ENCODE peak calls at places on chromosomes 3 and 15, in ten cellular contexts. D is naive thymus-derived CD4-positive, alpha-beta T cell; U is BJ; I is esophagus squamous epithelium; B is cardiac muscle cell; R is CD8-positive, alpha-beta memory T cell; N is bronchial epithelial cell; S is uterus; O is CD8-positive, alpha-beta T cell; Y is hepatocyte. J is an unnamed sample. For H3K36me3 and H3K27me3, the result is how much of the 10 kb centered on the place peaks cover.

GRCh38 chr3:5053021-5053831 is 68.9 kb upstream of the ARL8B start:
- DNase-seq in O (no peak), I (no peak), S (peak), D (no peak), U (peak), B (peak), N (peak), Y (peak), R (no peak), J (no peak)

GRCh38 chr3:126548556-126549466 is 9.9 kb downstream of the C3orf22 start:
- DNase-seq in I (no peak), O (no peak), N (no peak), D (no peak), Y (no peak), B (no peak), R (no peak), S (no peak), U (no peak), J (peak)

GRCh38 chr3:86958534-86958933 is 32.4 kb downstream of the VGLL3 start:
- DNase-seq in B (peak), Y (no peak), U (peak), N (no peak), S (no peak), D (no peak), R (no peak), O (no peak), I (no peak), J (peak)

GRCh38 chr15:82677720-82678323 is 30.7 kb upstream of the CPEB1 start:
- DNase-seq in S (no peak), U (no peak), B (no peak), N (no peak), D (no peak), O (no peak), R (no peak), I (no peak), Y (no peak), J (no peak)

GRCh38 chr3:146469206-146470017 is at the start of gene PLSCR2:
- DNase-seq in U (no peak), N (peak), Y (peak), O (peak), S (peak), D (peak), B (peak), R (peak), I (peak), J (peak)

GRCh38 chr15:72312605-72313447 is 7.1 kb downstream of the CELF6 start:
- DNase-seq in I (no peak), B (peak), Y (peak), O (peak), U (peak), N (peak), R (peak), D (peak), S (peak), J (peak)

GRCh38 chr15:78551902-78552301 is 11.7 kb downstream of the PSMA4 start:
- DNase-seq in O (no peak), B (no peak), I (no peak), R (no peak), Y (no peak), U (no peak), D (no peak), N (no peak), S (no peak), J (no peak)

GRCh38 chr15:99438691-99439523 is 126.9 kb upstream of the MEF2A start:
- DNase-seq in I (no peak), D (peak), N (no peak), R (no peak), B (no peak), O (no peak), Y (no peak), S (no peak), U (no peak), J (peak)

GRCh38 chr15:25766421-25766820 is 96.7 kb downstream of the ATP10A start:
- DNase-seq in I (no peak), B (no peak), S (no peak), O (no peak), U (no peak), Y (no peak), N (no peak), R (no peak), D (no peak), J (no peak)

GRCh38 chr3:183375337-183375736 is 53.1 kb downstream of the MCF2L2 start:
- DNase-seq in D (no peak), R (no peak), N (no peak), I (no peak), U (no peak), Y (no peak), O (no peak), B (peak), S (no peak), J (no peak)

GRCh38 chr3:7282988-7283387 is 422.1 kb downstream of the GRM7 start:
- DNase-seq in B (peak), I (no peak), Y (no peak), D (no peak), N (no peak), O (no peak), S (no peak), U (no peak), R (no peak), J (no peak)

GRCh38 chr3:52059781-52060180 is 3.4 kb upstream of the DUSP7 start:
- DNase-seq in U (no peak), B (no peak), S (no peak), N (peak), Y (no peak), R (no peak), I (no peak), O (no peak), D (no peak), J (no peak)

GRCh38 chr15:61910839-61911369 is 149.3 kb downstream of the VPS13C start:
- DNase-seq in I (no peak), Y (no peak), B (no peak), R (no peak), U (no peak), O (no peak), D (no peak), S (no peak), N (no peak), J (no peak)

GRCh38 chr3:66480666-66481065 is 20.2 kb downstream of the LRIG1 start:
- DNase-seq in U (peak), S (no peak), Y (no peak), I (no peak), N (no peak), O (no peak), D (peak), B (peak), R (no peak), J (no peak)

GRCh38 chr3:64932666-64933342 is 245.0 kb upstream of the ADAMTS9 start:
- DNase-seq in Y (peak), I (no peak), B (no peak), N (peak), O (no peak), R (no peak), D (no peak), U (no peak), S (no peak), J (no peak)

GRCh38 chr3:153166206-153166605 is 4.2 kb downstream of the RAP2B start:
- DNase-seq in R (no peak), U (no peak), I (no peak), S (no peak), Y (no peak), D (no peak), B (peak), O (no peak), N (peak), J (no peak)
- H3K4me3 ChIP-seq in R (peak), U (peak), I (peak), S (no peak), Y (peak), D (peak), B (no peak), O (peak), N (peak), J (no peak)

GRCh38 chr3:101333883-101334282 is 13.5 kb upstream of the IMPG2 start:
- DNase-seq in O (no peak), U (no peak), N (no peak), I (no peak), S (no peak), R (no peak), Y (no peak), B (no peak), D (no peak), J (no peak)
- H3K36me3 ChIP-seq in O (under half), U (under half), N (under half), I (under half), S (under half), R (under half), Y (under half), B (under half), D (under half), J (under half)

GRCh38 chr3:185153861-185154629 is 1.2 kb upstream of the C3orf70 start:
- DNase-seq in B (no peak), D (no peak), N (no peak), S (no peak), R (no peak), I (no peak), Y (no peak), O (no peak), U (no peak), J (peak)

GRCh38 chr3:185151959-185152432 is 864 bp downstream of the C3orf70 start:
- DNase-seq in S (peak), I (no peak), U (no peak), N (no peak), O (no peak), R (no peak), Y (no peak), B (peak), D (no peak), J (no peak)

GRCh38 chr3:185152433-185153169 is at the start of gene C3orf70:
- DNase-seq in Y (peak), O (no peak), N (peak), I (no peak), S (peak), B (peak), D (peak), U (peak), R (no peak), J (peak)

GRCh38 chr3:185151101-185151958 is 1.5 kb downstream of the C3orf70 start:
- DNase-seq in N (peak), R (no peak), U (no peak), Y (no peak), O (no peak), B (peak), D (no peak), S (no peak), I (no peak), J (no peak)

DNA sequence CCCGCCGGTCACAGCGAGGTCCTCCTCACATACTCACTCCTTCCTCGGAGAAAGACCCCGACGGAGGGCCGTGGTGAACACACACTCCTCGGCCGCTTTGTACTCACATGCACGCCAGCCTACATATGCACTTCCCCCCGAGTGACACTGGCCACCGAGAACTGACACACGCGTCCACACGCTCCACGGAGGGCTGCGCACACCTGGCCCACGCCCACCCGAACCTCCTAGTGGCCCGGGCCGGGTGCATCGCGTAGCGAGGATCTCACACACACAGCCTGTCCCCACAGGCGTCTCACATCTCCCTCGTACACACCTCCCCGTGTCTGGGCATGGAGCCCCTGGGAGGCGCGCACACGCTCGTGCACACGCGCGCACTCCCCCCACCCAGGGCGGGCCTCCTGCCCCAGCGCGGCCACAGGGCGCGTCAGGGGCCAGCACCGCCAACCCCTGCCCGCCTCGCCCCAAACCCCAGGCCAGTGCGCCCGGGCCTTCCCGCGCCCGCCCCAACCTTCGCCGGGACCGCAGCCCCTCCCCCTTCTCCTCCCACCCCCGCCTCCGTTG is 392 bp upstream of the C3orf70 start:
- DNase-seq in S (no peak), N (no peak), O (no peak), Y (peak), I (no peak), R (no peak), D (no peak), B (no peak), U (no peak), J (peak)
- H3K27me3 ChIP-seq in S (under half), N (under half), O (under half), Y (under half), I (half or more), R (under half), D (under half), B (half or more), U (under half), J (under half)

GRCh38 chr15:92812271-92812670 is 87.9 kb upstream of the CHD2 start:
- DNase-seq in R (no peak), Y (no peak), I (no peak), B (no peak), N (no peak), O (no peak), U (no peak), S (peak), D (no peak), J (no peak)

GRCh38 chr15:92811514-92811913 is 88.6 kb upstream of the CHD2 start:
- DNase-seq in R (no peak), U (no peak), B (no peak), Y (peak), D (no peak), I (no peak), S (peak), N (peak), O (no peak), J (no peak)

GRCh38 chr15:92809064-92809879 is 90.9 kb upstream of the CHD2 start:
- DNase-seq in S (peak), Y (peak), O (peak), R (peak), B (peak), U (peak), D (peak), N (peak), I (peak), J (peak)

GRCh38 chr15:92809880-92810361 is 90.2 kb upstream of the CHD2 start:
- DNase-seq in N (no peak), S (peak), I (no peak), B (peak), D (peak), Y (peak), R (no peak), U (no peak), O (no peak), J (peak)

GRCh38 chr15:92810418-92811138 is 89.5 kb upstream of the CHD2 start:
- DNase-seq in Y (peak), S (peak), R (no peak), U (no peak), N (peak), B (peak), D (no peak), I (no peak), O (no peak), J (peak)
- H3K4me3 ChIP-seq in Y (peak), S (peak), R (peak), U (peak), N (peak), B (peak), D (peak), I (peak), O (peak), J (peak)

GRCh38 chr15:92528736-92529135 is 126.8 kb downstream of the FAM174B start:
- DNase-seq in D (no peak), O (no peak), N (no peak), Y (no peak), U (no peak), R (no peak), B (peak), I (no peak), S (no peak), J (no peak)
- H3K36me3 ChIP-seq in D (under half), O (under half), N (under half), Y (under half), U (under half), R (under half), B (under half), I (under half), S (under half), J (under half)

DNA sequence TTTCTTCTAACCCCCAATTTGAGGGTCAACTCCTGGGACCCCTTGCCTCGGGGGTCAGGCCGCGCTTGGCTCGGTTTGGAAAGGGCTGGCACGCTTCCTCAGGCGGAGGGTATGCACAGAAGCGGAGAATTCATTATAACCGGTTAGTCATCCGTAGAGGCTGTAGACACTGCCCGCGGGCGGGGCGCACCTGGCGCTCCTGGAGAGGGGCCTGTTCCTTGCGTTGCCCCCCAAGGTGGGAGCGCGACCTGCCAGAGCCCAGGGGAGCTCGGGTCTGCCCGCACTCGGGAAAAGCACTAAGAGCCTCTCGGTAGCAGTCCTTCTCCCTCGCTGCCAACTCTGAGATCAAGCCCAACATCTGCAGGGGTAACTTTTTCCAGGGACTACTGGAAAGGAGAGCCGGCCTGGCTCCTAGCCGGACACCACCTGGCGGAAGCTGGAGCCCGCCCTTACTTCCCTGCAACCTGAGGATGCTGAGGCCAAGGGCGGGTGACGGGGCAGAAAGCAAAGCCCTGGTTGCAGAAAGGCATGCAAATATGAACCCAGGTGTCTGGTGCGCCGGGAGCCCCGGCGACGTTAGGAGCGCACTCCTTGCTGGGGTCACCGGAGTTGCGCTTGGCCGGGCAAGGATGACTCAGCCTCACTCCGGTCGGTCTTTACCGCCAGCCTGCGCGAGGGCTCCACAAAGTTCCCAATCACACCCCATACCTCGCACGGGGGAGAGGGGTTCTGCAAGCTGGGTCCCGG is 1.5 kb upstream of the CACNA2D3 start:
- DNase-seq in S (no peak), N (no peak), O (no peak), I (no peak), B (peak), D (no peak), R (no peak), U (no peak), Y (peak), J (peak)
- H3K27me3 ChIP-seq in S (under half), N (under half), O (under half), I (half or more), B (half or more), D (under half), R (under half), U (under half), Y (half or more), J (half or more)